ENCODE peak calls at places on chromosomes 11 and 22, in nine cellular contexts. X is hepatic stellate cell; O is activated naive CD4-positive, alpha-beta T cell; J is EH; A is activated T-cell treated with anti-CD3 and anti-CD28 coated beads for 1 hour; V is NCI-H2029 treated with DMSO at 0.1 percent for 48 hours; W is iPS-NIHi11; Y is NCI-H460; F is mesendoderm. H is an unnamed sample.

GRCh38 chr11:67652965-67653845 is 2.7 kb upstream of the ACY3 start:
- DNase-seq in Y (no peak), F (no peak), J (no peak), A (no peak), O (no peak), V (no peak), X (no peak), W (no peak), H (no peak)

GRCh38 chr11:31628111-31628510 is 118.5 kb downstream of the ELP4 start:
- DNase-seq in X (no peak), V (no peak), J (no peak), O (no peak), F (no peak), W (no peak), A (no peak), Y (no peak), H (no peak)

GRCh38 chr11:60767388-60767811 is 10.7 kb downstream of the MS4A15 start:
- DNase-seq in F (peak; percentile 74), J (no peak), A (no peak), X (no peak), V (no peak), O (no peak), Y (no peak), W (peak; percentile 92), H (no peak)

GRCh38 chr22:46355369-46355995 is 20.0 kb downstream of the TRMU start:
- DNase-seq in W (peak; percentile 95), O (peak; percentile 35), J (peak; percentile 63), Y (peak; percentile 44), X (peak; percentile 83), V (no peak), F (peak; percentile 76), A (peak; percentile 51), H (peak; percentile 77)

GRCh38 chr11:110478410-110478809 is 48.7 kb downstream of the FDX1 start:
- DNase-seq in J (no peak), W (peak; percentile 75), O (no peak), F (peak; percentile 79), X (no peak), Y (no peak), V (no peak), A (no peak), H (no peak)

GRCh38 chr11:110053848-110054414 is 39.3 kb upstream of the ZC3H12C start:
- DNase-seq in J (no peak), Y (no peak), F (peak; percentile 42), O (no peak), W (no peak), X (no peak), A (no peak), V (no peak), H (no peak)

GRCh38 chr22:44680058-44680457 is 21.9 kb upstream of the PRR5 start:
- DNase-seq in Y (no peak), O (no peak), F (no peak), V (no peak), A (no peak), W (no peak), X (no peak), J (no peak), H (no peak)

GRCh38 chr22:26916236-26916635 is 258.8 kb downstream of the MIAT start:
- DNase-seq in W (no peak), J (no peak), F (no peak), O (no peak), X (no peak), A (no peak), Y (no peak), V (no peak), H (no peak)

GRCh38 chr22:17431179-17431578 is 61.9 kb downstream of the CECR2 start:
- DNase-seq in A (no peak), V (no peak), F (no peak), J (no peak), W (no peak), O (no peak), X (no peak), Y (no peak), H (no peak)

GRCh38 chr11:9148035-9148434 is 56.6 kb upstream of the SCUBE2 start:
- DNase-seq in J (no peak), X (no peak), V (no peak), Y (no peak), W (no peak), O (no peak), F (no peak), A (no peak), H (no peak)

GRCh38 chr11:46537851-46538295 is 56.0 kb downstream of the AMBRA1 start:
- DNase-seq in A (peak; percentile 28), Y (peak; percentile 74), X (peak; percentile 71), O (no peak), V (peak; percentile 96), J (peak; percentile 79), W (peak; percentile 87), F (peak; percentile 96), H (peak; percentile 46)

GRCh38 chr11:69894126-69895047 is 75.2 kb upstream of the FGF3 start:
- DNase-seq in V (no peak), X (peak; percentile 55), A (no peak), O (no peak), Y (no peak), W (no peak), J (no peak), F (no peak), H (no peak)

GRCh38 chr11:122367809-122368231 is 251.8 kb upstream of the BLID start:
- DNase-seq in X (peak; percentile 43), F (no peak), A (no peak), J (peak; percentile 47), V (no peak), O (no peak), W (peak; percentile 33), Y (no peak), H (no peak)

GRCh38 chr11:19777342-19778102 is 64.9 kb downstream of the NAV2 start:
- DNase-seq in O (no peak), F (peak; percentile 76), X (peak; percentile 82), J (peak; percentile 75), W (peak; percentile 66), A (no peak), V (no peak), Y (no peak), H (peak; percentile 60)

GRCh38 chr11:68977781-68978625 is 2.8 kb downstream of the MRGPRD start:
- DNase-seq in Y (no peak), F (no peak), O (no peak), X (no peak), J (no peak), V (no peak), W (no peak), A (no peak), H (peak; percentile 51)

GRCh38 chr11:17722000-17722643 is 2.8 kb downstream of the MYOD1 start:
- DNase-seq in Y (peak; percentile 19), A (no peak), O (no peak), X (peak; percentile 43), J (peak; percentile 28), W (peak; percentile 56), F (peak; percentile 56), V (no peak), H (no peak)

GRCh38 chr11:4808476-4808875 is 4.3 kb upstream of the OR52R1 start:
- DNase-seq in W (no peak), V (no peak), F (no peak), J (no peak), Y (no peak), O (no peak), A (no peak), X (no peak), H (no peak)

GRCh38 chr22:26579331-26579886 is 10.5 kb downstream of the TPST2 start:
- DNase-seq in W (no peak), V (no peak), Y (no peak), A (no peak), J (no peak), O (no peak), X (no peak), F (no peak), H (no peak)

GRCh38 chr11:104286129-104286528 is 122.2 kb upstream of the PDGFD start:
- DNase-seq in X (no peak), O (no peak), W (no peak), F (no peak), V (no peak), J (no peak), A (no peak), Y (no peak), H (no peak)

H was measured in SJSA1.